ENCODE peak calls at places on chromosomes 5 and 9, in six cellular contexts. F, T, P, Y, G and A are unnamed samples. For H3K4me1, the result is how much of the 10 kb centered on the place peaks cover.

GRCh38 chr9:88938181-88938580 is 53.1 kb upstream of the S1PR3 start:
- DNase-seq in Y (no peak), T (no peak), G (no peak), P (no peak), F (no peak), A (no peak)

GRCh38 chr9:136965771-136966484 is 11.4 kb upstream of the PTGDS start:
- DNase-seq in P (no peak), G (no peak), T (no peak), F (peak), Y (no peak), A (no peak)

GRCh38 chr5:173201636-173202265 is 33.3 kb downstream of the NKX2-5 start:
- DNase-seq in Y (no peak), T (peak), F (no peak), G (peak), P (peak), A (no peak)

GRCh38 chr9:115649991-115650472 is 503.6 kb upstream of the PAPPA start:
- DNase-seq in P (no peak), T (peak), F (no peak), Y (no peak), G (no peak), A (no peak)

GRCh38 chr5:73892806-73893205 is 266.8 kb downstream of the ARHGEF28 start:
- DNase-seq in G (no peak), P (no peak), F (no peak), Y (no peak), T (no peak), A (no peak)

GRCh38 chr5:154740483-154740882 is 14.7 kb upstream of the LARP1 start:
- DNase-seq in F (no peak), T (no peak), Y (no peak), P (no peak), G (no peak), A (no peak)

GRCh38 chr5:8839361-8840055 is 706.4 kb downstream of the SEMA5A start:
- DNase-seq in F (no peak), G (no peak), T (no peak), P (no peak), Y (no peak), A (no peak)

GRCh38 chr5:72244862-72245371 is 75.1 kb downstream of the MRPS27 start:
- DNase-seq in T (peak), G (peak), Y (no peak), P (no peak), F (peak), A (peak)

GRCh38 chr9:100167912-100168775 is 69.1 kb downstream of the INVS start:
- DNase-seq in F (no peak), P (no peak), G (no peak), Y (no peak), T (no peak), A (no peak)

GRCh38 chr9:95165004-95165403 is 152.5 kb downstream of the FANCC start:
- DNase-seq in F (no peak), T (no peak), G (no peak), Y (no peak), P (no peak), A (no peak)

GRCh38 chr5:43152946-43153345 is 32.2 kb downstream of the ZNF131 start:
- DNase-seq in G (no peak), F (no peak), T (no peak), P (no peak), Y (no peak), A (no peak)

GRCh38 chr9:135584934-135585333 is 23.4 kb downstream of the PAEP start:
- DNase-seq in Y (no peak), P (no peak), G (no peak), T (no peak), F (no peak), A (no peak)

GRCh38 chr9:16705121-16705604 is 165.3 kb downstream of the BNC2 start:
- DNase-seq in P (peak), F (peak), T (no peak), G (no peak), Y (no peak), A (peak)

GRCh38 chr5:103519550-103519949 is 43.0 kb downstream of the NUDT12 start:
- DNase-seq in Y (no peak), T (no peak), P (no peak), F (peak), G (no peak), A (no peak)

GRCh38 chr5:103526164-103526915 is 36.2 kb downstream of the NUDT12 start:
- DNase-seq in G (no peak), F (peak), P (no peak), T (no peak), Y (no peak), A (no peak)

GRCh38 chr5:103523319-103523718 is 39.3 kb downstream of the NUDT12 start:
- DNase-seq in T (peak), G (no peak), P (no peak), F (peak), Y (no peak), A (no peak)

GRCh38 chr5:103525366-103525765 is 37.2 kb downstream of the NUDT12 start:
- DNase-seq in T (no peak), F (no peak), G (no peak), P (no peak), Y (no peak), A (no peak)

DNA sequence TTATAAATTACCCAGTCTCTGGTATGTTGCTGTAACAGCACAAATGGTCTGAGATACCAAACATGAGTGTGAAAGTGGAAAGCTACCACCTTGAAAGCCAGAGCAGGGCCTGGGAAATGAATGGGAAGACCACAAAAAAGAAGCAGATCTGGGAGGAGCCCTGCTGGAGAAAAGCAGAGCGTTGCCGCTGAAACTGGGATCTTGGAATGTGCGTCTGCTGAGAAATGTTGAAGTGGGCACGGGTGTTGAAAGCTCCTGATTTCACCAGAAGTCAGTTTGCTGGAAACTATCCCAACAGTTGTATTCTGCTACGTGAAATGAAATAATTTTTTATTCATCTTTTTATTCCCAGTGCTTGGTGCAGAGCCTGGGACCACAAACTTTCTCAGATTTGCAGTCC is 40.0 kb downstream of the NUDT12 start:
- DNase-seq in F (no peak), T (no peak), G (no peak), P (no peak), Y (no peak), A (no peak)
- TF ChIP-seq YY1 in F (no peak), T (no peak), G (no peak), P (no peak), Y (no peak), A (no peak)

GRCh38 chr5:177133119-177133844 is at the start of gene NSD1:
- DNase-seq in T (no peak), G (no peak), Y (peak), F (peak), P (peak), A (peak)
- H3K4me1 ChIP-seq in T (under half), G (under half), Y (under half), F (under half), P (under half), A (under half)

DNA sequence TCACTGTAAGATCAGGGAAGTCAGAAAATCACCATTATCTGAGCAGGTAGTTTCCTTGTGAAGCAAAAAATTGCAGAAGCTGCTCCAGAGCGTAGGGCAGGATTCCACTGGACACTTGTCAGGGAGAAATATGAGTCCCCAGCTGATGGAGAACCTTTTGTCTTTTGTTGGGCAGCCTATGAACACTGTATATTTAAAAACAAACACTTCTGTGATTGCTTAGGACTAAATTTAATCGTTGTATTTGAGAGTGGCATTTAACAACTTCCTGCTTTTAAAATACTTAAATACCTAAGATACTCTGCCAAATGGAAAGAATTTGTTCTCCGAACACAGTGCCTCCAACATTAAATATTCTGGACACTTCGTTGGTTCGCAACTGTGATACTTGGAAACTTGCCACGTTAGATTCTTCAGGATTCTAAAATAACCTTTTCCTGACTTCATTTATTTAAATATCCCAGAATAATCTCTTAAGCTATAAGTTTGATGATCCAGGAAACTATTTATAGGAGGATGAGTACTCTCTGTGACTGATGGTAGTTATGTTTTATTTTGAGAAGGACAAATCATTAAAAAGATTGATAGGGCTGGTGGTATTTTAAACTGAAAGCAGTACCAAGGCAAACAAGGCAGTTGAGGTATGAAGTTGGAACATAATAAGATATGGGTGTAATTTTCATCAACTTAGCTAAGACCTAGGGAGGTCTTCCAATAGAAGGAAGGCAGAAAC is 2.7 kb upstream of the HSPA4 start:
- DNase-seq in G (no peak), T (no peak), P (no peak), F (no peak), Y (no peak), A (no peak)
- H3K9ac ChIP-seq in G (no peak), T (peak), P (no peak), F (no peak), Y (no peak), A (peak)

GRCh38 chr5:18048449-18048848 is 414.2 kb downstream of the TAF11L14 start:
- DNase-seq in Y (no peak), F (no peak), T (no peak), P (no peak), G (no peak), A (no peak)
- TF ChIP-seq YY1 in Y (no peak), F (no peak), T (no peak), P (no peak), G (no peak), A (no peak)

DNA sequence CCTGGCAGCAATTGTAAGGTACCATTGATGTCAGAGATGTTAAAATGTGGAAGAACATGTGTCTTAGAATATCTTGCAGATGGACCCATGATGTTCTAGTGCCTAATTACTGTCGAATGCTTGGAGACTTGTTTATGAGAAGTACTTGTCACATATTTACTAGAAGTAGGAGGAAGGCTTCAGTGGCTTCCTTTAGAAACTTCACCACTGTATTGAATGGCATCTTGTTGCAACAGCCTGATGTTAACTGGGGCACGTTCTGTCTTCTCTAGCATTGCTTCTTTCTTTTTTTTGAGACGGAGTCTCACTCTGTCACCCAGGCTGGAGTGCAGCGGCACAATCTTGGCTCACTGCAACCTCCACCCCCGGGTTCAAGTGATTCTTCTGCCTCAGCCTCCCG is 16.5 kb downstream of the UGCG start:
- DNase-seq in P (no peak), G (no peak), T (no peak), Y (no peak), F (no peak), A (no peak)
- H3K4me1 ChIP-seq in P (under half), G (under half), T (under half), Y (half or more), F (under half), A (under half)